ENCODE peak calls at places on chromosomes 13 and 19, in six cellular contexts. D is epithelial cell of proximal tubule; T is activated CD4-positive, alpha-beta T cell treated with anti-CD3 and anti-CD28 coated beads, Interleukin-2, amount 50 U/mL, for 24 hours; C is naive thymus-derived CD8-positive, alpha-beta T cell; J is HuH-7.5; Q is RPMI8226. K is an unnamed sample.

GRCh38 chr13:101262306-101262705 is 154.0 kb downstream of the NALCN start:
- DNase-seq in D (no peak), T (no peak), C (no peak), J (no peak), Q (no peak), K (no peak)

GRCh38 chr13:40379186-40379585 is 287.3 kb downstream of the FOXO1 start:
- DNase-seq in D (no peak), T (no peak), C (no peak), J (no peak), Q (no peak), K (no peak)

GRCh38 chr19:13095934-13096890 is 6.4 kb downstream of the LYL1 start:
- DNase-seq in D (no peak), T (no peak), C (no peak), J (peak), Q (peak), K (peak)

GRCh38 chr13:54486421-54487166 is 1458.0 kb downstream of the OLFM4 start:
- DNase-seq in D (no peak), T (no peak), C (no peak), J (no peak), Q (no peak), K (no peak)

GRCh38 chr13:44842158-44842557 is 147.1 kb downstream of the NUFIP1 start:
- DNase-seq in D (no peak), T (no peak), C (no peak), J (no peak), Q (no peak), K (no peak)

GRCh38 chr13:93080587-93080986 is 146.0 kb upstream of the GPC6 start:
- DNase-seq in D (no peak), T (no peak), C (no peak), J (no peak), Q (no peak), K (no peak)

GRCh38 chr13:114081761-114082681 is 50.4 kb downstream of the RASA3 start:
- DNase-seq in D (no peak), T (no peak), C (no peak), J (no peak), Q (no peak), K (no peak)

GRCh38 chr13:21695536-21695935 is 24.7 kb downstream of the FGF9 start:
- DNase-seq in D (no peak), T (no peak), C (no peak), J (no peak), Q (no peak), K (no peak)

GRCh38 chr19:41324921-41325639 is 15.1 kb downstream of the CCDC97 start:
- DNase-seq in D (no peak), T (no peak), C (no peak), J (peak), Q (no peak), K (no peak)

GRCh38 chr19:6744381-6745288 is 5.2 kb downstream of the TRIP10 start:
- DNase-seq in D (no peak), T (no peak), C (no peak), J (no peak), Q (no peak), K (no peak)

GRCh38 chr19:4376991-4377781 is 23.2 kb downstream of the SH3GL1 start:
- DNase-seq in D (no peak), T (no peak), C (no peak), J (no peak), Q (no peak), K (no peak)

GRCh38 chr19:54114340-54114826 is 1.1 kb downstream of the TFPT start:
- DNase-seq in D (no peak), T (no peak), C (no peak), J (no peak), Q (no peak), K (no peak)

GRCh38 chr13:89315287-89315686 is 1644.1 kb downstream of the SLITRK5 start:
- DNase-seq in D (no peak), T (no peak), C (no peak), J (no peak), Q (no peak), K (no peak)

GRCh38 chr13:20969182-20969581 is 66.6 kb upstream of the XPO4 start:
- DNase-seq in D (no peak), T (no peak), C (no peak), J (no peak), Q (no peak), K (no peak)

GRCh38 chr13:29925457-29925856 is 75.0 kb upstream of the UBL3 start:
- DNase-seq in D (peak), T (no peak), C (no peak), J (peak), Q (peak), K (no peak)

GRCh38 chr13:109790951-109791605 is 4.7 kb upstream of the IRS2 start:
- DNase-seq in D (no peak), T (no peak), C (no peak), J (no peak), Q (peak), K (no peak)

GRCh38 chr19:6683971-6684370 is 14.0 kb upstream of the TNFSF14 start:
- DNase-seq in D (no peak), T (no peak), C (no peak), J (no peak), Q (no peak), K (no peak)

GRCh38 chr13:30338331-30338851 is 31.0 kb upstream of the KATNAL1 start:
- DNase-seq in D (no peak), T (no peak), C (no peak), J (no peak), Q (no peak), K (no peak)

GRCh38 chr13:48506092-48506701 is 26.7 kb downstream of the RCBTB2 start:
- DNase-seq in D (no peak), T (no peak), C (no peak), J (no peak), Q (peak), K (no peak)

GRCh38 chr19:1057185-1057857 is 9.6 kb upstream of the ARHGAP45 start:
- DNase-seq in D (no peak), T (no peak), C (no peak), J (no peak), Q (peak), K (no peak)

GRCh38 chr13:103044054-103044453 is 22.2 kb downstream of the SLC10A2 start:
- DNase-seq in D (no peak), T (no peak), C (no peak), J (no peak), Q (no peak), K (no peak)

GRCh38 chr19:33175886-33176669 is 18.1 kb upstream of the LRP3 start:
- DNase-seq in D (no peak), T (no peak), C (no peak), J (no peak), Q (no peak), K (no peak)

GRCh38 chr13:97600438-97601080 is 166.6 kb downstream of the RAP2A start:
- DNase-seq in D (no peak), T (no peak), C (no peak), J (no peak), Q (peak), K (no peak)

GRCh38 chr13:112942689-112943308 is 26.2 kb upstream of the MCF2L start:
- DNase-seq in D (peak), T (peak), C (peak), J (peak), Q (peak), K (peak)

GRCh38 chr13:109610517-109610916 is 175.9 kb downstream of the IRS2 start:
- DNase-seq in D (no peak), T (no peak), C (peak), J (no peak), Q (peak), K (no peak)

GRCh38 chr19:35671818-35672217 is 5.5 kb downstream of the UPK1A start:
- DNase-seq in D (no peak), T (no peak), C (no peak), J (peak), Q (no peak), K (no peak)

GRCh38 chr13:99375806-99376080 is 68.5 kb upstream of the GPR183 start:
- DNase-seq in D (no peak), T (no peak), C (no peak), J (no peak), Q (no peak), K (no peak)

K was measured in neuronal stem cell.